ENCODE peak calls at places on chromosomes 2 and 18, in four cellular contexts. D is IMR-90, I is GM12878, J is H1. S is an unnamed sample.

GRCh38 chr18:50410894-50411293 is 36.0 kb downstream of the SKA1 start:
- DNase-seq in D (peak), I (no peak), J (no peak), S (no peak)

GRCh38 chr2:23586691-23587090 is 201.7 kb downstream of the KLHL29 start:
- DNase-seq in D (no peak), I (no peak), J (no peak), S (no peak)

GRCh38 chr2:239119346-239120126 is 271.7 kb downstream of the TWIST2 start:
- DNase-seq in D (no peak), I (no peak), J (no peak), S (no peak)

GRCh38 chr2:36819090-36819711 is 122.7 kb downstream of the VIT start:
- DNase-seq in D (no peak), I (no peak), J (peak), S (no peak)

GRCh38 chr2:95272299-95272751 is 1.9 kb upstream of the PROM2 start:
- DNase-seq in D (no peak), I (no peak), J (peak), S (no peak)

GRCh38 chr18:45255142-45255890 is 360.0 kb upstream of the SLC14A2 start:
- DNase-seq in D (peak), I (no peak), J (no peak), S (no peak)

GRCh38 chr18:79071037-79071960 is 2.1 kb downstream of the ATP9B start:
- DNase-seq in D (no peak), I (no peak), J (no peak), S (no peak)

GRCh38 chr2:102217032-102217431 is 30.2 kb downstream of the IL1RL2 start:
- DNase-seq in D (no peak), I (no peak), J (no peak), S (no peak)

GRCh38 chr2:109549016-109549595 is 64.7 kb downstream of the SEPTIN10 start:
- DNase-seq in D (no peak), I (no peak), J (no peak), S (no peak)

GRCh38 chr2:197137234-197137633 is 173.3 kb downstream of the ANKRD44 start:
- DNase-seq in D (peak), I (no peak), J (no peak), S (no peak)

GRCh38 chr18:48779462-48779861 is 171.3 kb downstream of the SMAD7 start:
- DNase-seq in D (no peak), I (no peak), J (no peak), S (peak)

GRCh38 chr2:10382313-10383061 is 65.6 kb downstream of the ODC1 start:
- DNase-seq in D (no peak), I (peak), J (no peak), S (no peak)

GRCh38 chr2:105936954-105937353 is 192.2 kb downstream of the NCK2 start:
- DNase-seq in D (no peak), I (no peak), J (no peak), S (no peak)

GRCh38 chr2:105935048-105935447 is 190.3 kb downstream of the NCK2 start:
- DNase-seq in D (no peak), I (no peak), J (no peak), S (no peak)

GRCh38 chr2:105932582-105932981 is 187.9 kb downstream of the NCK2 start:
- DNase-seq in D (no peak), I (no peak), J (no peak), S (no peak)

GRCh38 chr2:105934467-105934866 is 189.8 kb downstream of the NCK2 start:
- DNase-seq in D (no peak), I (no peak), J (no peak), S (no peak)

GRCh38 chr2:105933906-105934305 is 189.2 kb downstream of the NCK2 start:
- DNase-seq in D (no peak), I (no peak), J (no peak), S (peak)
- TF ChIP-seq CHD1 in D (no peak), I (no peak), J (no peak), S (no peak)

GRCh38 chr2:108377815-108378630 is at the start of gene SULT1C4:
- DNase-seq in D (peak), I (no peak), J (peak), S (no peak)
- TF ChIP-seq CHD1 in D (no peak), I (no peak), J (no peak), S (no peak)

GRCh38 chr18:42617086-42617725 is 498.3 kb downstream of the RIT2 start:
- DNase-seq in D (no peak), I (no peak), J (no peak), S (no peak)
- TF ChIP-seq CHD1 in D (no peak), I (no peak), J (no peak), S (no peak)

GRCh38 chr2:241391892-241392665 is 36.0 kb downstream of the FARP2 start:
- DNase-seq in D (peak), I (no peak), J (peak), S (peak)

GRCh38 chr2:241393524-241394196 is 37.6 kb downstream of the FARP2 start:
- DNase-seq in D (no peak), I (no peak), J (no peak), S (no peak)

GRCh38 chr2:241386519-241386918 is 30.4 kb downstream of the FARP2 start:
- DNase-seq in D (no peak), I (no peak), J (no peak), S (peak)

GRCh38 chr2:241389697-241390096 is 33.6 kb downstream of the FARP2 start:
- DNase-seq in D (no peak), I (no peak), J (no peak), S (no peak)

DNA sequence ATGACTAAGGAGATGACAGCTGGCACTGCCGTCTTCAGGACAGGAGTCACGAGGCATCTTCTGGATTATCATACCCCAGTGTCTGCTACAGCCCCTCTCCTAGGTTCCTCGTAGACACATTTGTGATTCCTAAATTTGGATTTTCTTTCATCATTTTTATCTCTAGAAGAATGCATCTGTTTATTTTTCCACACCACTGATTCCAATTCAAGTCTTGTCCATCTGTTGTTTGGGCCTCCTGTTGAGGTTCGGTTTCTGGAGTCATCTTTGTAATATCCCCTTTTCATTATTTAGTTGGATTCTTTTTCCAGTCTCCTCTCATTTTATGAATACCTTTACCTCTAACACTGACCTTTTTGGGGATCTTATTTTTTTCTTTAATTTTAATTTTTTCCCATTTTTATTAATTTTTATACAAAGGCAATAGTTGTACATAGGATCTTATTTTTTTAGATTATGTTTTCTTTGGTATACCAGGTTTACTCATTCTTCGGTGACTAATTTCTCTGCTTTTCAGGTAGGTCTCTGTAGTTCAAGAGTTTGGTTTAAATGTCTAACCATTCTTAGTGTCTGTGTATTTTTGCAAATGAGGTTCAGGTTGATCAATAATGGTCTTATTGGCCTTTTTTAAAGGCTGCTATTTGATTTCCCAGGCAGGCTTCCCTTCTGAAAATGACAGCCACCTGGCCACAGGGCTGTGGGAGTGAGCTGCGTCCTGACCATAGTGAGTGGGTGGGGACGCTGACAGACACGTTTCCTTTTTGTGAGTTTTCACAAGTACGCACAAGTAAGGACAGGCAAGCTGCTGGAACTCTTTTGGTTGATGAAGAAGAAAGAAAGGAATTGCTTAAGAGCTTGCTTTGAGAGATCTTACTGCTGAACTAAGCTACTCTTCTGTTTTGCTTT is 34.5 kb downstream of the FARP2 start:
- DNase-seq in D (no peak), I (no peak), J (no peak), S (no peak)
- TF ChIP-seq CHD1 in D (no peak), I (no peak), J (no peak), S (no peak)

GRCh38 chr2:27638709-27639108 is 9.9 kb downstream of the GPN1 start:
- DNase-seq in D (peak), I (no peak), J (no peak), S (no peak)
- TF ChIP-seq CHD1 in D (no peak), I (no peak), J (no peak), S (no peak)

GRCh38 chr2:235493402-235493774 is 455 bp upstream of the AGAP1 start:
- DNase-seq in D (peak), I (no peak), J (no peak), S (peak)
- TF ChIP-seq CHD1 in D (no peak), I (no peak), J (no peak), S (no peak)